ENCODE peak calls at places on chromosomes 16 and 17, in five cellular contexts. H is ovary, J is A549, Q is H1, Z is stomach. F is an unnamed sample.
A peak's percentile ranks its signal among the peaks of the same experiment; 100 is the strongest.

GRCh38 chr17:78992542-78993212 is 13.0 kb upstream of the LGALS3BP start:
- DNase-seq in H (no peak), J (no peak), Q (no peak), Z (peak; percentile 27), F (peak; percentile 6)

GRCh38 chr16:88809676-88810165 is 2.0 kb downstream of the APRT start:
- DNase-seq in H (no peak), J (no peak), Q (no peak), Z (no peak), F (no peak)

GRCh38 chr16:59632266-59632855 is 898.2 kb upstream of the GOT2 start:
- DNase-seq in H (no peak), J (no peak), Q (no peak), Z (no peak), F (no peak)

GRCh38 chr17:15944720-15945492 is at the start of gene ADORA2B:
- DNase-seq in H (peak; percentile 21), J (peak; percentile 91), Q (no peak), Z (peak; percentile 60), F (peak; percentile 76)

GRCh38 chr17:34412965-34413441 is 50.0 kb upstream of the CCL1 start:
- DNase-seq in H (no peak), J (no peak), Q (no peak), Z (no peak), F (no peak)

GRCh38 chr17:75485688-75486087 is 29.3 kb downstream of the TMEM94 start:
- DNase-seq in H (no peak), J (no peak), Q (no peak), Z (no peak), F (no peak)

GRCh38 chr17:18314059-18314730 is 599 bp downstream of the TOP3A start:
- DNase-seq in H (peak; percentile 27), J (no peak), Q (no peak), Z (no peak), F (no peak)

GRCh38 chr17:48426019-48426418 is 4.0 kb downstream of the SKAP1 start:
- DNase-seq in H (no peak), J (no peak), Q (no peak), Z (no peak), F (no peak)

GRCh38 chr17:49585422-49586027 is 9.9 kb downstream of the NXPH3 start:
- DNase-seq in H (no peak), J (peak; percentile 72), Q (no peak), Z (no peak), F (no peak)

GRCh38 chr17:48577946-48578615 is at the start of gene HOXB4:
- DNase-seq in H (peak; percentile 32), J (no peak), Q (no peak), Z (peak; percentile 59), F (peak; percentile 80)

GRCh38 chr16:66273644-66274334 is 92.7 kb upstream of the CDH5 start:
- DNase-seq in H (peak; percentile 18), J (no peak), Q (no peak), Z (no peak), F (no peak)

GRCh38 chr17:55168970-55169687 is 95.6 kb upstream of the HLF start:
- DNase-seq in H (no peak), J (no peak), Q (no peak), Z (no peak), F (no peak)

GRCh38 chr16:46976550-46976949 is 3.1 kb upstream of the DNAJA2 start:
- DNase-seq in H (no peak), J (no peak), Q (no peak), Z (peak; percentile 38), F (peak; percentile 21)

GRCh38 chr16:19316846-19317245 is 31.3 kb downstream of the CLEC19A start:
- DNase-seq in H (no peak), J (no peak), Q (no peak), Z (no peak), F (no peak)

GRCh38 chr17:39069114-39069756 is 82.2 kb downstream of the PLXDC1 start:
- DNase-seq in H (no peak), J (peak; percentile 93), Q (no peak), Z (no peak), F (no peak)

GRCh38 chr17:72122002-72122310 is 1.1 kb downstream of the SOX9 start:
- DNase-seq in H (no peak), J (peak; percentile 65), Q (no peak), Z (no peak), F (no peak)

GRCh38 chr17:16091773-16092172 is 92.1 kb downstream of the TTC19 start:
- DNase-seq in H (no peak), J (no peak), Q (no peak), Z (no peak), F (no peak)

GRCh38 chr16:74871608-74872007 is 97.0 kb upstream of the FA2H start:
- DNase-seq in H (no peak), J (no peak), Q (peak; percentile 67), Z (no peak), F (no peak)

GRCh38 chr16:3009568-3010390 is 2.9 kb upstream of the CLDN9 start:
- DNase-seq in H (no peak), J (no peak), Q (peak; percentile 84), Z (peak; percentile 80), F (peak; percentile 49)

GRCh38 chr17:66468241-66469087 is 166.1 kb downstream of the PRKCA start:
- DNase-seq in H (no peak), J (no peak), Q (no peak), Z (no peak), F (no peak)

GRCh38 chr17:75814900-75815373 is 29.3 kb downstream of the UNC13D start:
- DNase-seq in H (peak; percentile 22), J (no peak), Q (no peak), Z (no peak), F (no peak)

GRCh38 chr16:8908779-8909468 is 26.8 kb downstream of the LITAFD start:
- DNase-seq in H (no peak), J (no peak), Q (no peak), Z (no peak), F (no peak)

GRCh38 chr17:81488276-81488860 is 24.2 kb downstream of the ACTG1 start:
- DNase-seq in H (no peak), J (no peak), Q (no peak), Z (no peak), F (no peak)

GRCh38 chr17:81489012-81489968 is 23.3 kb downstream of the ACTG1 start:
- DNase-seq in H (no peak), J (no peak), Q (no peak), Z (no peak), F (no peak)

GRCh38 chr17:81486174-81486810 is 26.3 kb downstream of the ACTG1 start:
- DNase-seq in H (no peak), J (no peak), Q (no peak), Z (no peak), F (no peak)

GRCh38 chr17:81487487-81488275 is 24.9 kb downstream of the ACTG1 start:
- DNase-seq in H (peak; percentile 77), J (peak; percentile 98), Q (no peak), Z (peak; percentile 85), F (peak; percentile 79)

GRCh38 chr17:81487089-81487486 is 25.5 kb downstream of the ACTG1 start:
- DNase-seq in H (no peak), J (no peak), Q (no peak), Z (no peak), F (no peak)
- H3K4me3 ChIP-seq in H (no peak overlapping the region), J (peak overlapping the region; percentile 77), Q (no peak overlapping the region), Z (peak overlapping the region; percentile 61), F (peak overlapping the region; percentile 70)

DNA sequence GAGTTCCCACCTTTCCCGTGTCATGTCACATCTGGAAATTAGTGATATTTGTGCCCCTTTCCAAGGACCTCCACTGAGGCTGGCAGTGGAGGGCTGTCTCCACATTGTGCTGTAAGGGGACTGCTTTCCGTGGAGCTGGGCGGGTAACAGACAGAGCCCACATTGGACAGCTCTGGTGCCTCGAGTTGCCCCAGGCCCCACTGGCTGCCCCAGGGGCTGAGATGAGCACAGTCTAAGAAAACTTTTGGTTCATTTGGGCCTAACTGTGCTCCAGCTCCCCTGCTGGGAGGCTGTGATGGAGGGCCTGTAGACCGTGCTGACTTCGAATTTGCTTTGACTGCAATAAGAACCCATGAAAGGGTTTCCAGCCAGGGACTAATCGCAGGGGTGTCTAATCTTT is 38.0 kb downstream of the ARSG start:
- DNase-seq in H (no peak), J (no peak), Q (no peak), Z (no peak), F (no peak)
- TF ChIP-seq EP300 in H (no peak), J (no peak), Q (no peak), Z (no peak), F (no peak)

GRCh38 chr17:7046127-7046724 is 2.3 kb upstream of the SLC16A11 start:
- DNase-seq in H (peak; percentile 31), J (no peak), Q (no peak), Z (peak; percentile 96), F (peak; percentile 95)
- H3K4me3 ChIP-seq in H (peak overlapping the region; percentile 29), J (no peak overlapping the region), Q (peak overlapping the region; percentile 31), Z (peak overlapping the region; percentile 14), F (peak overlapping the region; percentile 41)

GRCh38 chr17:59791603-59792457 is 84.4 kb downstream of the VMP1 start:
- DNase-seq in H (no peak), J (no peak), Q (no peak), Z (no peak), F (no peak)

GRCh38 chr17:59786213-59786535 is 78.7 kb downstream of the VMP1 start:
- DNase-seq in H (no peak), J (no peak), Q (no peak), Z (no peak), F (no peak)

GRCh38 chr17:59793249-59793648 is 85.8 kb downstream of the VMP1 start:
- DNase-seq in H (no peak), J (no peak), Q (no peak), Z (no peak), F (no peak)

GRCh38 chr17:59786536-59787319 is 79.3 kb downstream of the VMP1 start:
- DNase-seq in H (peak; percentile 59), J (peak; percentile 81), Q (peak; percentile 29), Z (peak; percentile 61), F (peak; percentile 69)

DNA sequence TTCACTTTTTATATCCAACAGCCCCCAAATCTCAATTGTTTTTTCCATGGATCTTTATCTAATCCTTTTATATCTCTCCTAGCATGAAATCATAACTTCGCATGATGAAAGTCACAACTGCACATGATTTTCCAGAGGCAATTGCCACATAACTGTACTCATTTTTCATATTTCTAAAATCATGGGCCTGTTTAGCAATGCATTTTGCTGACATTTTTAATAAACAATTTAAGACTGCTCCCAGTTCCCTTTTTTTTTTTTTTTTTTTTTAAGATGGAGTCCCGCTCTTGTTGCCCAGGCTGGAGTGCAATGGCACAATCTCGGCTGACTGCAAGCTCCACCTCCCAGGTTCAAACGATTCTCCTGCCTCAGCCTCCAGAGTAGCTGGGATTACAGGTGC is 83.5 kb downstream of the VMP1 start:
- DNase-seq in H (no peak), J (no peak), Q (no peak), Z (no peak), F (no peak)
- TF ChIP-seq EP300 in H (no peak), J (no peak), Q (no peak), Z (no peak), F (no peak)

GRCh38 chr17:7712111-7712771 is 5.3 kb upstream of the DNAH2 start:
- DNase-seq in H (no peak), J (no peak), Q (no peak), Z (no peak), F (no peak)
- H3K4me3 ChIP-seq in H (no peak overlapping the region), J (no peak overlapping the region), Q (no peak overlapping the region), Z (no peak overlapping the region), F (no peak overlapping the region)

F was measured in transverse colon.